ENCODE peak calls at places on chromosome 4, in seven cellular contexts. One of them, this sample, is unnamed.

GRCh38 chr4:4687100-4687499 is 145.3 kb upstream of the STX18 start:
- DNase-seq in HFFc6: no peak
- DNase-seq in small intestine: no peak
- DNase-seq in neural crest cell: no peak
- DNase-seq in 8988T: no peak
- DNase-seq in RWPE1: no peak
- DNase-seq in AG09319: no peak
- DNase-seq in this sample: no peak

GRCh38 chr4:139763668-139764067 is 98.0 kb downstream of the MGST2 start:
- DNase-seq in HFFc6: no peak
- DNase-seq in small intestine: no peak
- DNase-seq in neural crest cell: no peak
- DNase-seq in 8988T: no peak
- DNase-seq in RWPE1: no peak
- DNase-seq in AG09319: no peak
- DNase-seq in this sample: peak

GRCh38 chr4:48073567-48074103 is 57.1 kb downstream of the NIPAL1 start:
- DNase-seq in HFFc6: no peak
- DNase-seq in small intestine: no peak
- DNase-seq in neural crest cell: no peak
- DNase-seq in 8988T: no peak
- DNase-seq in RWPE1: no peak
- DNase-seq in AG09319: no peak
- DNase-seq in this sample: no peak

GRCh38 chr4:185412412-185412811 is 13.4 kb downstream of the UFSP2 start:
- DNase-seq in HFFc6: no peak
- DNase-seq in small intestine: no peak
- DNase-seq in neural crest cell: no peak
- DNase-seq in 8988T: no peak
- DNase-seq in RWPE1: no peak
- DNase-seq in AG09319: no peak
- DNase-seq in this sample: no peak

GRCh38 chr4:18049446-18049845 is 27.9 kb upstream of the LCORL start:
- DNase-seq in HFFc6: no peak
- DNase-seq in small intestine: no peak
- DNase-seq in neural crest cell: no peak
- DNase-seq in 8988T: no peak
- DNase-seq in RWPE1: no peak
- DNase-seq in AG09319: no peak
- DNase-seq in this sample: no peak

GRCh38 chr4:147085796-147086195 is 140.1 kb upstream of the TTC29 start:
- DNase-seq in HFFc6: no peak
- DNase-seq in small intestine: no peak
- DNase-seq in neural crest cell: no peak
- DNase-seq in 8988T: no peak
- DNase-seq in RWPE1: no peak
- DNase-seq in AG09319: no peak
- DNase-seq in this sample: no peak

GRCh38 chr4:65538571-65538970 is 131.7 kb downstream of the EPHA5 start:
- DNase-seq in HFFc6: no peak
- DNase-seq in small intestine: no peak
- DNase-seq in neural crest cell: no peak
- DNase-seq in 8988T: no peak
- DNase-seq in RWPE1: no peak
- DNase-seq in AG09319: no peak
- DNase-seq in this sample: no peak

GRCh38 chr4:32196950-32197688 is 1477.0 kb downstream of the PCDH7 start:
- DNase-seq in HFFc6: no peak
- DNase-seq in small intestine: no peak
- DNase-seq in neural crest cell: no peak
- DNase-seq in 8988T: no peak
- DNase-seq in RWPE1: no peak
- DNase-seq in AG09319: no peak
- DNase-seq in this sample: peak

GRCh38 chr4:77073106-77073858 is 2.5 kb downstream of the CCNI start:
- DNase-seq in HFFc6: no peak
- DNase-seq in small intestine: peak
- DNase-seq in neural crest cell: no peak
- DNase-seq in 8988T: no peak
- DNase-seq in RWPE1: no peak
- DNase-seq in AG09319: no peak
- DNase-seq in this sample: no peak

GRCh38 chr4:144627663-144628076 is 18.3 kb upstream of the HHIP start:
- DNase-seq in HFFc6: no peak
- DNase-seq in small intestine: no peak
- DNase-seq in neural crest cell: no peak
- DNase-seq in 8988T: no peak
- DNase-seq in RWPE1: peak
- DNase-seq in AG09319: no peak
- DNase-seq in this sample: no peak

GRCh38 chr4:169120624-169121023 is 110.6 kb upstream of the CBR4 start:
- DNase-seq in HFFc6: no peak
- DNase-seq in small intestine: no peak
- DNase-seq in neural crest cell: no peak
- DNase-seq in 8988T: no peak
- DNase-seq in RWPE1: no peak
- DNase-seq in AG09319: no peak
- DNase-seq in this sample: no peak

GRCh38 chr4:130359537-130359936 is 1263.6 kb downstream of the C4orf33 start:
- DNase-seq in HFFc6: peak
- DNase-seq in small intestine: no peak
- DNase-seq in neural crest cell: no peak
- DNase-seq in 8988T: no peak
- DNase-seq in RWPE1: peak
- DNase-seq in AG09319: peak
- DNase-seq in this sample: no peak

GRCh38 chr4:86451560-86452322 is 91.9 kb upstream of the MAPK10 start:
- DNase-seq in HFFc6: no peak
- DNase-seq in small intestine: no peak
- DNase-seq in neural crest cell: no peak
- DNase-seq in 8988T: no peak
- DNase-seq in RWPE1: peak
- DNase-seq in AG09319: no peak
- DNase-seq in this sample: peak

GRCh38 chr4:186037692-186038658 is 31.0 kb upstream of the TLR3 start:
- DNase-seq in HFFc6: peak
- DNase-seq in small intestine: peak
- DNase-seq in neural crest cell: peak
- DNase-seq in 8988T: peak
- DNase-seq in RWPE1: peak
- DNase-seq in AG09319: peak
- DNase-seq in this sample: peak

GRCh38 chr4:6252051-6252450 is 17.6 kb upstream of the WFS1 start:
- DNase-seq in HFFc6: no peak
- DNase-seq in small intestine: no peak
- DNase-seq in neural crest cell: no peak
- DNase-seq in 8988T: no peak
- DNase-seq in RWPE1: no peak
- DNase-seq in AG09319: no peak
- DNase-seq in this sample: no peak

GRCh38 chr4:174225247-174226054 is 58.0 kb downstream of the FBXO8 start:
- DNase-seq in HFFc6: no peak
- DNase-seq in small intestine: no peak
- DNase-seq in neural crest cell: no peak
- DNase-seq in 8988T: no peak
- DNase-seq in RWPE1: no peak
- DNase-seq in AG09319: no peak
- DNase-seq in this sample: no peak

GRCh38 chr4:73740353-73740778 is at the start of gene CXCL8:
- DNase-seq in HFFc6: peak
- DNase-seq in small intestine: peak
- DNase-seq in neural crest cell: no peak
- DNase-seq in 8988T: no peak
- DNase-seq in RWPE1: peak
- DNase-seq in AG09319: no peak
- DNase-seq in this sample: peak

GRCh38 chr4:39526283-39526682 is 956 bp downstream of the UGDH start:
- DNase-seq in HFFc6: no peak
- DNase-seq in small intestine: no peak
- DNase-seq in neural crest cell: no peak
- DNase-seq in 8988T: no peak
- DNase-seq in RWPE1: peak
- DNase-seq in AG09319: no peak
- DNase-seq in this sample: no peak

GRCh38 chr4:62896721-62897120 is 1512.5 kb downstream of the TECRL start:
- DNase-seq in HFFc6: no peak
- DNase-seq in small intestine: no peak
- DNase-seq in neural crest cell: no peak
- DNase-seq in 8988T: no peak
- DNase-seq in RWPE1: no peak
- DNase-seq in AG09319: no peak
- DNase-seq in this sample: no peak

GRCh38 chr4:56976283-56976877 is 1.0 kb downstream of the NOA1 start:
- DNase-seq in HFFc6: no peak
- DNase-seq in small intestine: peak
- DNase-seq in neural crest cell: no peak
- DNase-seq in 8988T: no peak
- DNase-seq in RWPE1: no peak
- DNase-seq in AG09319: no peak
- DNase-seq in this sample: no peak

GRCh38 chr4:985123-985830 is 1.6 kb upstream of the IDUA start:
- DNase-seq in HFFc6: no peak
- DNase-seq in small intestine: peak
- DNase-seq in neural crest cell: peak
- DNase-seq in 8988T: peak
- DNase-seq in RWPE1: no peak
- DNase-seq in AG09319: no peak
- DNase-seq in this sample: no peak

GRCh38 chr4:1082215-1083182 is 30.9 kb downstream of the RNF212 start:
- DNase-seq in HFFc6: peak
- DNase-seq in small intestine: peak
- DNase-seq in neural crest cell: no peak
- DNase-seq in 8988T: peak
- DNase-seq in RWPE1: peak
- DNase-seq in AG09319: peak
- DNase-seq in this sample: no peak

GRCh38 chr4:113153529-113154101 is 104.2 kb downstream of the ANK2 start:
- DNase-seq in HFFc6: no peak
- DNase-seq in small intestine: no peak
- DNase-seq in neural crest cell: no peak
- DNase-seq in 8988T: no peak
- DNase-seq in RWPE1: no peak
- DNase-seq in AG09319: no peak
- DNase-seq in this sample: no peak

GRCh38 chr4:111849726-111850284 is 295.4 kb upstream of the FAM241A start:
- DNase-seq in HFFc6: no peak
- DNase-seq in small intestine: no peak
- DNase-seq in neural crest cell: no peak
- DNase-seq in 8988T: no peak
- DNase-seq in RWPE1: no peak
- DNase-seq in AG09319: no peak
- DNase-seq in this sample: no peak

GRCh38 chr4:10188400-10189004 is 71.9 kb upstream of the WDR1 start:
- DNase-seq in HFFc6: no peak
- DNase-seq in small intestine: no peak
- DNase-seq in neural crest cell: no peak
- DNase-seq in 8988T: no peak
- DNase-seq in RWPE1: no peak
- DNase-seq in AG09319: no peak
- DNase-seq in this sample: no peak

GRCh38 chr4:176988226-176988625 is 195.5 kb upstream of the VEGFC start:
- DNase-seq in HFFc6: peak
- DNase-seq in small intestine: peak
- DNase-seq in neural crest cell: no peak
- DNase-seq in 8988T: peak
- DNase-seq in RWPE1: peak
- DNase-seq in AG09319: peak
- DNase-seq in this sample: no peak

GRCh38 chr4:105613326-105613725 is 60.9 kb downstream of the ARHGEF38 start:
- DNase-seq in HFFc6: no peak
- DNase-seq in small intestine: no peak
- DNase-seq in neural crest cell: no peak
- DNase-seq in 8988T: no peak
- DNase-seq in RWPE1: no peak
- DNase-seq in AG09319: no peak
- DNase-seq in this sample: peak

GRCh38 chr4:66681962-66682361 is 863.3 kb downstream of the CENPC start:
- DNase-seq in HFFc6: no peak
- DNase-seq in small intestine: no peak
- DNase-seq in neural crest cell: no peak
- DNase-seq in 8988T: no peak
- DNase-seq in RWPE1: no peak
- DNase-seq in AG09319: no peak
- DNase-seq in this sample: peak

GRCh38 chr4:93828332-93828829 is at the start of gene ATOH1:
- DNase-seq in HFFc6: no peak
- DNase-seq in small intestine: peak
- DNase-seq in neural crest cell: peak
- DNase-seq in 8988T: peak
- DNase-seq in RWPE1: peak
- DNase-seq in AG09319: no peak
- DNase-seq in this sample: peak

GRCh38 chr4:22170353-22170752 is 221.8 kb upstream of the KCNIP4 start:
- DNase-seq in HFFc6: no peak
- DNase-seq in small intestine: no peak
- DNase-seq in neural crest cell: no peak
- DNase-seq in 8988T: no peak
- DNase-seq in RWPE1: peak
- DNase-seq in AG09319: no peak
- DNase-seq in this sample: no peak

GRCh38 chr4:123317211-123317610 is 79.4 kb upstream of the SPRY1 start:
- DNase-seq in HFFc6: no peak
- DNase-seq in small intestine: no peak
- DNase-seq in neural crest cell: no peak
- DNase-seq in 8988T: no peak
- DNase-seq in RWPE1: no peak
- DNase-seq in AG09319: no peak
- DNase-seq in this sample: no peak

GRCh38 chr4:8507251-8507570 is 66.6 kb downstream of the TRMT44 start:
- DNase-seq in HFFc6: no peak
- DNase-seq in small intestine: no peak
- DNase-seq in neural crest cell: no peak
- DNase-seq in 8988T: no peak
- DNase-seq in RWPE1: no peak
- DNase-seq in AG09319: no peak
- DNase-seq in this sample: no peak